ENCODE peak calls at places on chromosomes 7 and 10, in four cellular contexts. E, K, O and B are unnamed samples.

GRCh38 chr10:129877773-129878371 is 86.2 kb downstream of the EBF3 start:
- DNase-seq in E (peak), K (no peak), O (no peak), B (peak)

GRCh38 chr7:105600720-105601550 is 19.6 kb upstream of the EFCAB10 start:
- DNase-seq in E (peak), K (no peak), O (no peak), B (no peak)

GRCh38 chr7:111953611-111954010 is 252.6 kb downstream of the DOCK4 start:
- DNase-seq in E (no peak), K (no peak), O (no peak), B (peak)

GRCh38 chr7:124152859-124153692 is 120.2 kb upstream of the TMEM229A start:
- DNase-seq in E (peak), K (no peak), O (no peak), B (peak)

GRCh38 chr10:49324711-49325110 is 25.7 kb downstream of the C10orf71 start:
- DNase-seq in E (no peak), K (no peak), O (no peak), B (peak)

GRCh38 chr10:102419561-102420442 is 834 bp upstream of the FBXL15 start:
- DNase-seq in E (peak), K (no peak), O (peak), B (peak)

GRCh38 chr7:143372070-143372469 is 9.1 kb upstream of the ZYX start:
- DNase-seq in E (no peak), K (no peak), O (no peak), B (no peak)

GRCh38 chr10:79387974-79388850 is 40.9 kb downstream of the PPIF start:
- DNase-seq in E (peak), K (no peak), O (no peak), B (no peak)

GRCh38 chr7:142797342-142797798 is 26.6 kb downstream of the PRSS2 start:
- DNase-seq in E (no peak), K (no peak), O (no peak), B (no peak)

GRCh38 chr7:3233301-3233700 is 67.8 kb upstream of the SDK1 start:
- DNase-seq in E (no peak), K (no peak), O (no peak), B (no peak)

GRCh38 chr10:75211007-75211735 is 575 bp downstream of the VDAC2 start:
- DNase-seq in E (peak), K (no peak), O (no peak), B (peak)

GRCh38 chr10:112585052-112585451 is 138.0 kb downstream of the VTI1A start:
- DNase-seq in E (no peak), K (no peak), O (no peak), B (no peak)

GRCh38 chr7:124459101-124460052 is 306.2 kb downstream of the GPR37 start:
- DNase-seq in E (no peak), K (no peak), O (no peak), B (no peak)

GRCh38 chr7:157228864-157229422 is 90.2 kb downstream of the UBE3C start:
- DNase-seq in E (peak), K (no peak), O (peak), B (peak)

GRCh38 chr10:123913688-123914268 is 22.2 kb upstream of the CPXM2 start:
- DNase-seq in E (no peak), K (peak), O (peak), B (no peak)

GRCh38 chr7:128732521-128733277 is 6.5 kb upstream of the CALU start:
- DNase-seq in E (no peak), K (no peak), O (no peak), B (no peak)

GRCh38 chr7:151416921-151417320 is 7.1 kb upstream of the WDR86 start:
- DNase-seq in E (no peak), K (no peak), O (no peak), B (no peak)

GRCh38 chr7:5607958-5608656 is 173.4 kb downstream of the RNF216 start:
- DNase-seq in E (no peak), K (no peak), O (no peak), B (no peak)

GRCh38 chr7:87339373-87339897 is 6.0 kb upstream of the CROT start:
- DNase-seq in E (no peak), K (no peak), O (no peak), B (no peak)

GRCh38 chr7:2802504-2803341 is 41.4 kb downstream of the GNA12 start:
- DNase-seq in E (no peak), K (no peak), O (no peak), B (no peak)

GRCh38 chr7:33757563-33758165 is 147.7 kb upstream of the BMPER start:
- DNase-seq in E (peak), K (peak), O (peak), B (peak)

GRCh38 chr7:25930492-25931048 is 221.4 kb upstream of the NFE2L3 start:
- DNase-seq in E (no peak), K (no peak), O (no peak), B (no peak)

GRCh38 chr7:117019786-117020604 is 66.7 kb downstream of the ST7 start:
- DNase-seq in E (peak), K (peak), O (peak), B (peak)

GRCh38 chr10:68601490-68602265 is 41.5 kb downstream of the TET1 start:
- DNase-seq in E (no peak), K (no peak), O (no peak), B (no peak)

GRCh38 chr10:43938810-43939209 is 290.1 kb upstream of the ZNF32 start:
- DNase-seq in E (no peak), K (no peak), O (no peak), B (no peak)

GRCh38 chr7:129714514-129715063 is 103.1 kb downstream of the NRF1 start:
- DNase-seq in E (no peak), K (no peak), O (no peak), B (no peak)

GRCh38 chr10:88428976-88429375 is 154.1 kb downstream of the RNLS start:
- DNase-seq in E (no peak), K (no peak), O (no peak), B (no peak)

GRCh38 chr10:46525177-46525823 is 31.2 kb downstream of the GPRIN2 start:
- DNase-seq in E (no peak), K (no peak), O (peak), B (no peak)

GRCh38 chr7:80087051-80087767 is 47.4 kb upstream of the GNAI1 start:
- DNase-seq in E (no peak), K (peak), O (no peak), B (no peak)

GRCh38 chr7:158606671-158607424 is 19.2 kb upstream of the PTPRN2 start:
- DNase-seq in E (no peak), K (no peak), O (no peak), B (no peak)

GRCh38 chr7:121437470-121437869 is 41.4 kb upstream of the FAM3C start:
- DNase-seq in E (no peak), K (no peak), O (no peak), B (no peak)
- TF ChIP-seq CTCF in E (no peak), K (no peak), O (no peak), B (no peak)

DNA sequence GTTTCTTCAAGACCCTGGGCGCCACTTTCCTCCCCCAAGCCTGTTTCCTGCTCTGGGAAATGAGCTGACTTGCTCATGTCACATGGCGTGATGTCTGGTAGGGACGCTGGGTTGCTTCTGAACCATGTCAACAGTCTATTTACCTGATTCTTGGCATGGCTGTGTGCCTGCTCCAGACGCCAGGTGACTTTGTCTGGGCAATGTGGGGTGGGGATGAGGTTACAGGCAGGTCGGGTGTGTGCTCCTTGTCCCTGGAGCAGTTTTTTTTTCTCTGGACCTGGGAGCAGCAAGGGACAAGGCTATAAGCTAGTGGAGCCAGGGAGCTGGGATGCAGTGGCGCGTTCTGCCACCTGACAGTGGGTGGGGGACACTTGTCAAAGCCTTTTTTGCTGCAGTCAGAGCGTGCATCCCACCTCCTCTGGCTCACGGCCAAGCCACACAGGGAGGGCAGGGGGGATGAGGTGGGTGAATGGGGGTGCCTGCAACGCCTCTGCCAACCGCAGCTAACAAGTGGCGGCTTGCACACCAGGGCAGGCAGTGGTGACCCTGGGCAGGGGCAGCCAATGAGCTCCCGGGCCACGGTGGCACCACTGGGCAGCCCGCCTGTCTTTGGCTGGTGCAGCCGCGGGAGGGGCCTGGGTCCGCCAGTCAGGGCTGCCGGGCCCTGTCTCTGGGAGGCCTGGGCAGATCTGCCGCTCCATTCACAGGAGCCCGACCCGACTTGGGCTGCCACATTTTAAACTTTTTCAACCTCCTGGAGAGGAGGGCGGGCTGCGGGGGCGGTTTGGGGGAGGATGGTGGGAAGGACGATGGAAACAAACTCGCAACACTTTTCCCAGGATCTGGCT is 22.9 kb downstream of the DNAJB12 start:
- DNase-seq in E (no peak), K (no peak), O (peak), B (peak)
- TF ChIP-seq CTCF in E (no peak), K (no peak), O (peak), B (peak)

DNA sequence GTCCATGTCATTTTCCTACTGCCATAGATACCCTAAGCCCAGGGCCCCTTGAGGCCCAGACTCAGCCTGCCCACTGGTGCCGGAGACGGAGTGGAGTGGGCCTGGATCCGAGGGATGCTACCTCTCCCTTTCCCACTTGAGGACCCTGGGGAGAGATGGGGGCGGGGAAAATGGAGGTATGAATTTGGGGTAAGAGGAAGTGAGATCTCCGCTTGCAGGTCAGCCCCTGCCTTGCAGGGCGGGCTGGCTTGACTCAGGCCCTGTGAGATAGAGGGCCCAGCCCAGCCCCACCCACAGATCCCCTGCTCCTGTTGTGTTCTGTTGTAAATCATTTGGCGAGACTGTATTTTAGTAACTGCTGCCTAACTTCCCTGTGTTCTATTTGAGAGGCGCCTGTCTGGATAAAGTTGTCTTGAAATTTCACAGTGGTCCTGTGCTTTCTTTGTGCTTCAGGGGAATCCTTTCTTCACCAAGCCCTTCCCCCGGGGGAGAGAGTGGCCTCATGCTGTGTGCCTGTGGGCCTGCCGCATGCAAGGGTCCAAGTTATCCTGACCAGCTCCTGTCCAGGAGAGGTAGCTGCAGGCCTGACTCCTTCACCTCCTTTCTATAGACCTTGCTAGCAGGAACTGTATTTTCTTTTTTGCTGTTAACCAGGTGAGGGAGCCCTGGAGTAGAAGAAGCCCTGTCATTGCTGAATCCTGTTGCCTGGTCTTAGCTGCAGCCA is 13.3 kb downstream of the YKT6 start:
- DNase-seq in E (peak), K (peak), O (no peak), B (no peak)
- TF ChIP-seq CTCF in E (peak), K (peak), O (no peak), B (peak)

GRCh38 chr7:12401538-12402364 is 1.9 kb downstream of the VWDE start:
- DNase-seq in E (no peak), K (no peak), O (no peak), B (no peak)

GRCh38 chr7:12402365-12402725 is 1.3 kb downstream of the VWDE start:
- DNase-seq in E (no peak), K (no peak), O (no peak), B (no peak)

GRCh38 chr7:12398186-12398585 is 5.5 kb downstream of the VWDE start:
- DNase-seq in E (no peak), K (no peak), O (no peak), B (no peak)

GRCh38 chr7:12409097-12409711 is 5.5 kb upstream of the VWDE start:
- DNase-seq in E (no peak), K (no peak), O (no peak), B (no peak)

GRCh38 chr7:12403287-12404181 is at the start of gene VWDE:
- DNase-seq in E (no peak), K (no peak), O (peak), B (peak)
- TF ChIP-seq CTCF in E (no peak), K (no peak), O (no peak), B (peak)